ENCODE peak calls at places on chromosome X, in six cellular contexts. Y is IMR-90, T is trophoblast cell, S is neuronal stem cell, P is mesenchymal stem cell, U is H1. B is an unnamed sample.

GRCh38 chrX:121028419-121028818 is 19.0 kb upstream of the GLUD2 start:
- DNase-seq in P (no peak), S (no peak), Y (no peak), U (no peak), T (no peak), B (no peak)

GRCh38 chrX:121579016-121579760 is 531.8 kb downstream of the GLUD2 start:
- DNase-seq in U (no peak), S (no peak), P (no peak), T (peak; percentile 12), Y (no peak), B (no peak)

GRCh38 chrX:38166478-38167083 is 54.1 kb downstream of the SRPX start:
- DNase-seq in T (no peak), U (no peak), Y (peak; percentile 26), S (no peak), P (peak; percentile 27), B (no peak)

GRCh38 chrX:154121961-154122360 is 22.1 kb upstream of the OPN1LW start:
- DNase-seq in Y (no peak), P (no peak), S (no peak), T (peak; percentile 84), U (no peak), B (no peak)

GRCh38 chrX:131544218-131544617 is 344 bp downstream of the OR13H1 start:
- DNase-seq in S (no peak), P (no peak), T (no peak), U (no peak), Y (no peak), B (peak; percentile 23)

GRCh38 chrX:122913134-122913533 is 270.9 kb upstream of the GRIA3 start:
- DNase-seq in U (no peak), T (no peak), Y (no peak), P (no peak), S (no peak), B (no peak)

GRCh38 chrX:39513836-39514235 is 583.9 kb downstream of the BCOR start:
- DNase-seq in U (no peak), Y (no peak), P (peak; percentile 1), T (peak; percentile 91), S (no peak), B (no peak)

GRCh38 chrX:69538321-69538876 is 34.3 kb downstream of the NALF2 start:
- DNase-seq in U (peak; percentile 27), Y (peak; percentile 16), P (peak; percentile 26), T (peak; percentile 37), S (peak; percentile 53), B (peak; percentile 65)

GRCh38 chrX:8345473-8345872 is 119.2 kb upstream of the VCX3B start:
- DNase-seq in Y (no peak), T (peak; percentile 10), S (no peak), P (no peak), U (no peak), B (no peak)

GRCh38 chrX:915427-916234 is 285.0 kb downstream of the SHOX start:
- DNase-seq in U (no peak), T (no peak), P (no peak), S (no peak), Y (no peak), B (no peak)

GRCh38 chrX:136892412-136892811 is 11.9 kb upstream of the RBMX start:
- DNase-seq in T (no peak), S (no peak), U (no peak), P (no peak), Y (no peak), B (no peak)

GRCh38 chrX:136889269-136889668 is 8.7 kb upstream of the RBMX start:
- DNase-seq in S (no peak), T (no peak), Y (no peak), U (no peak), P (no peak), B (no peak)
- H3K79me1 ChIP-seq in S (no peaks in the 10 kb centered on the region), T (no peaks in the 10 kb centered on the region), Y (no peaks in the 10 kb centered on the region), U (no peaks in the 10 kb centered on the region), P (no peaks in the 10 kb centered on the region), B (no peaks in the 10 kb centered on the region)

GRCh38 chrX:40736170-40736505 is 796 bp upstream of the MED14 start:
- DNase-seq in S (no peak), Y (no peak), P (no peak), U (no peak), T (no peak), B (no peak)
- H4K91ac ChIP-seq in S (no peak overlapping the region), Y (peak overlapping the region; percentile 89), P (no peak overlapping the region), U (no peak overlapping the region), T (peak overlapping the region; percentile 77), B (no peak overlapping the region)

GRCh38 chrX:16524327-16524726 is 125.6 kb upstream of the S100G start:
- DNase-seq in T (no peak), U (no peak), Y (no peak), P (no peak), S (no peak), B (no peak)
- H3K79me1 ChIP-seq in T (no peaks in the 10 kb centered on the region), U (no peaks in the 10 kb centered on the region), Y (no peaks in the 10 kb centered on the region), P (no peaks in the 10 kb centered on the region), S (no peaks in the 10 kb centered on the region), B (no peaks in the 10 kb centered on the region)

DNA sequence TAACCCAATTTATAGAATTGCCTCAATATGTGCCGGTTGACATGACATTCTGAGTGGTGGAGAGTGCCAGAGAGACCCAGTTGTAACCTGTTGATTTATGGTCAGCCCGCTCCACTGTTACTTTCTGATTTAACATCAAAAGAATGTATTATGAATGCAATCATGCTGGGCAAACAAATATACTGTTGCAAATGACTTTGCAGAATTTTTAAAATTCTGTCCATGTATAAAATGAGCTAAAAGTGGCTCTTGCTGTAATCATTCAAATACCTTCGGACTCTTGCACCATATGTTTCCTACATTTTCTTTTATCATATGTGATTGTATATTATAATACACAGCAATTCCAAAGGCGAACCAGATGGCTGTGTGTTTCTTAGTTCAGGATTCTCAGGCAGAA is 131.6 kb downstream of the CLCN4 start:
- DNase-seq in T (no peak), Y (peak; percentile 13), S (no peak), P (no peak), U (no peak), B (no peak)
- H4K91ac ChIP-seq in T (no peak overlapping the region), Y (no peak overlapping the region), S (no peak overlapping the region), P (no peak overlapping the region), U (no peak overlapping the region), B (no peak overlapping the region)

DNA sequence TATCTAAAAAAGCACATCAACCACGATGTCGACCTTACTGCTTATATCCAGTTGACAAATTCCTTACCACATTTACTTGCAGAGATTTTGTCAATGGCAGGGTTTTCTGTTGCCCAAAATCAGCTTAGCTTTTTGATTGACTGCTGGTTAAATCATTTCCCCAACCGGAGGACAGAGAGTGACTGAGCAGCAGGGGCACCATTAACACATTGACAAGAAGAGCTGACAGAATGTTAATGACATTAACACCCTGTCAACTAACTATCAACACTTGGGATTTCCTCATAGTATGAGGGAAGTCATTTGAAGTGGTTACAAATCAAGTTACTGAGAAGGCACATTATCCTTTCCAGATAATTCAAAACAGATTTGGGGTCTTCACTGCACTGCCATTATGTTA is 368.4 kb downstream of the RPA4 start:
- DNase-seq in U (no peak), T (no peak), S (no peak), Y (no peak), P (no peak), B (no peak)
- H3K79me1 ChIP-seq in U (no peaks in the 10 kb centered on the region), T (no peaks in the 10 kb centered on the region), S (no peaks in the 10 kb centered on the region), Y (no peaks in the 10 kb centered on the region), P (no peaks in the 10 kb centered on the region), B (no peaks in the 10 kb centered on the region)